ENCODE peak calls at places on chromosomes 2 and 18, in four cellular contexts. G, I, F and Y are unnamed samples.

GRCh38 chr2:46023165-46023854 is 273.9 kb upstream of the EPAS1 start:
- DNase-seq in G (no peak), I (no peak), F (no peak), Y (no peak)

GRCh38 chr2:207113403-207113802 is 52.3 kb downstream of the KLF7 start:
- DNase-seq in G (no peak), I (no peak), F (no peak), Y (no peak)

GRCh38 chr18:62612246-62612645 is 89.4 kb downstream of the ZCCHC2 start:
- DNase-seq in G (no peak), I (no peak), F (no peak), Y (no peak)

GRCh38 chr2:202278036-202278760 is 12.6 kb downstream of the NOP58 start:
- DNase-seq in G (no peak), I (peak), F (no peak), Y (no peak)

GRCh38 chr2:240018071-240018750 is 6.9 kb downstream of the NDUFA10 start:
- DNase-seq in G (no peak), I (no peak), F (no peak), Y (no peak)

GRCh38 chr2:183148967-183149366 is 24.7 kb downstream of the NUP35 start:
- DNase-seq in G (no peak), I (no peak), F (no peak), Y (peak)

GRCh38 chr2:235191933-235192332 is 240.1 kb downstream of the SH3BP4 start:
- DNase-seq in G (no peak), I (no peak), F (no peak), Y (no peak)

GRCh38 chr18:11548367-11548766 is 61.0 kb upstream of the SLC35G4 start:
- DNase-seq in G (no peak), I (no peak), F (no peak), Y (no peak)

GRCh38 chr2:234863043-234863934 is 88.5 kb upstream of the SH3BP4 start:
- DNase-seq in G (no peak), I (no peak), F (peak), Y (no peak)

GRCh38 chr2:28991021-28991420 is 9.9 kb downstream of the TOGARAM2 start:
- DNase-seq in G (no peak), I (peak), F (no peak), Y (no peak)

GRCh38 chr2:162917626-162918025 is 79.1 kb upstream of the KCNH7 start:
- DNase-seq in G (no peak), I (no peak), F (no peak), Y (no peak)

GRCh38 chr2:46666044-46666662 is 186.8 kb downstream of the TMEM247 start:
- DNase-seq in G (no peak), I (no peak), F (no peak), Y (no peak)

GRCh38 chr2:86686905-86687304 is 33.2 kb upstream of the RMND5A start:
- DNase-seq in G (no peak), I (no peak), F (no peak), Y (no peak)

GRCh38 chr18:62715829-62716678 is 713 bp downstream of the PHLPP1 start:
- DNase-seq in G (peak), I (no peak), F (peak), Y (no peak)

GRCh38 chr2:68234405-68234804 is 17.9 kb downstream of the PPP3R1 start:
- DNase-seq in G (no peak), I (no peak), F (no peak), Y (no peak)

GRCh38 chr18:48152549-48152948 is 222.1 kb upstream of the SMAD2 start:
- DNase-seq in G (no peak), I (peak), F (no peak), Y (no peak)

GRCh38 chr2:215447673-215448081 is 11.8 kb upstream of the FN1 start:
- DNase-seq in G (no peak), I (no peak), F (no peak), Y (no peak)

GRCh38 chr2:64731306-64731654 is 77.6 kb upstream of the SERTAD2 start:
- DNase-seq in G (no peak), I (no peak), F (no peak), Y (no peak)

GRCh38 chr2:5164806-5165525 is 527.2 kb upstream of the SOX11 start:
- DNase-seq in G (no peak), I (no peak), F (no peak), Y (peak)

GRCh38 chr18:23563377-23564043 is 22.8 kb downstream of the NPC1 start:
- DNase-seq in G (no peak), I (no peak), F (no peak), Y (no peak)

GRCh38 chr2:74819702-74820101 is 14.2 kb upstream of the HK2 start:
- DNase-seq in G (no peak), I (no peak), F (no peak), Y (no peak)

GRCh38 chr2:53970095-53970897 is 497 bp downstream of the PSME4 start:
- DNase-seq in G (peak), I (no peak), F (peak), Y (no peak)

GRCh38 chr18:45503988-45504387 is 111.3 kb upstream of the SLC14A2 start:
- DNase-seq in G (no peak), I (no peak), F (no peak), Y (no peak)

DNA sequence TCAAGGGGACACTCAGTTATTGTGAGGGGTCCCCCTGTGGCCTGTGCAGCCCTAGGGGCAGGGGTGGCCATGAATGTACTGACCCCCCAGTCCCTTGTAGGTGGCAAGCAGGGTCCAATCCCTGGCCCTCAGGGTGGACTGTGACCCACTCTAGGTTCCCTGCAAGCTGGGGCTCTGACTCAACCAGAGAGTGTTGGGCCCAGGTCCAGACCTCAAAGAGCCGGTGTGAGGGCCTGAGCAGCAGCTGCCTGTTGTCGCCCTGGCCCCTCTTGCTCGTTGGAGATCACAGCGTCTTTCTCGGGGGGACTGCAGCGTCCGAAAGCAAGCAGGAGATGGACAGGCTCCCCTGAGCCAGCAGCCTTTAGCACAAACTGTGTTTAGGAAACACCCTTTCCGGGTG is 66.8 kb upstream of the ATG16L1 start:
- DNase-seq in G (no peak), I (no peak), F (no peak), Y (no peak)
- H3K4me3 ChIP-seq in G (no peak), I (no peak), F (no peak), Y (no peak)

GRCh38 chr18:49862656-49863385 is 49.5 kb upstream of the ACAA2 start:
- DNase-seq in G (no peak), I (no peak), F (no peak), Y (no peak)

GRCh38 chr18:49865401-49865800 is 52.1 kb upstream of the ACAA2 start:
- DNase-seq in G (no peak), I (no peak), F (no peak), Y (no peak)

GRCh38 chr18:49861659-49862058 is 48.3 kb upstream of the ACAA2 start:
- DNase-seq in G (no peak), I (no peak), F (no peak), Y (no peak)

GRCh38 chr18:49866680-49867079 is 53.3 kb upstream of the ACAA2 start:
- DNase-seq in G (no peak), I (no peak), F (no peak), Y (no peak)

GRCh38 chr18:49863769-49864615 is 50.7 kb upstream of the ACAA2 start:
- DNase-seq in G (no peak), I (no peak), F (no peak), Y (no peak)
- H3K4me3 ChIP-seq in G (no peak), I (no peak), F (no peak), Y (no peak)

DNA sequence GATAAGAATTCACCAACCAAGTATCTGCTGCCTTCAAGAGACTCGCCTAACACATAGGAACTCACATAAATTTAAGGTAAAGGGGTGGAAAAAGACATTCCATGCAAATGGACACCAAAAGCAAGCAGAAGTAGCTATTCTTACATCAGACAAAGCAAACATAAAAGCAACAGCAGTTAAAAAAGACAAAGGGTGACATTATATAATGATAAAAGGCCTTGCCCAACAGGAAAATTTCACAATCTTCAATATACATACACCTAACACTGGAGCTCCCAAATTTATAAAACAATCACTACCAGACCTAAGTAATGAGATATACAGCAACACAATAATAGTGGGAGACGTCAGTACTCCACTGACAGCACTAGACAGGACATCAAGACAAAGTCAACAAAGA is 41.4 kb downstream of the NEMP2 start:
- DNase-seq in G (no peak), I (no peak), F (no peak), Y (no peak)
- H3K4me3 ChIP-seq in G (no peak), I (no peak), F (no peak), Y (no peak)

GRCh38 chr2:237486819-237487448 is at the start of gene MLPH:
- DNase-seq in G (no peak), I (no peak), F (peak), Y (no peak)

GRCh38 chr2:237485304-237485703 is 1.7 kb upstream of the MLPH start:
- DNase-seq in G (no peak), I (no peak), F (peak), Y (no peak)

GRCh38 chr2:237487496-237487895 is 445 bp downstream of the MLPH start:
- DNase-seq in G (no peak), I (no peak), F (no peak), Y (no peak)

GRCh38 chr2:237486334-237486818 is 675 bp upstream of the MLPH start:
- DNase-seq in G (no peak), I (no peak), F (peak), Y (no peak)

GRCh38 chr2:237485844-237486243 is 1.2 kb upstream of the MLPH start:
- DNase-seq in G (no peak), I (no peak), F (peak), Y (no peak)
- H3K4me3 ChIP-seq in G (no peak), I (no peak), F (peak), Y (peak)

GRCh38 chr18:3248670-3249359 is 1.2 kb downstream of the MYL12A start:
- DNase-seq in G (no peak), I (no peak), F (peak), Y (no peak)

GRCh38 chr18:3250237-3251107 is 2.9 kb downstream of the MYL12A start:
- DNase-seq in G (no peak), I (no peak), F (no peak), Y (peak)

GRCh38 chr18:3252843-3253242 is 5.2 kb downstream of the MYL12A start:
- DNase-seq in G (no peak), I (no peak), F (no peak), Y (no peak)

GRCh38 chr18:3251963-3252277 is 4.3 kb downstream of the MYL12A start:
- DNase-seq in G (no peak), I (no peak), F (no peak), Y (no peak)

GRCh38 chr18:3251249-3251962 is 3.8 kb downstream of the MYL12A start:
- DNase-seq in G (no peak), I (no peak), F (no peak), Y (no peak)
- H3K4me3 ChIP-seq in G (peak), I (no peak), F (no peak), Y (no peak)

GRCh38 chr2:168632733-168633132 is 169.7 kb upstream of the NOSTRIN start:
- DNase-seq in G (no peak), I (peak), F (no peak), Y (peak)
- H3K4me3 ChIP-seq in G (no peak), I (no peak), F (no peak), Y (no peak)

GRCh38 chr2:11688222-11689069 is 18.5 kb upstream of the NTSR2 start:
- DNase-seq in G (peak), I (no peak), F (peak), Y (peak)
- H3K4me3 ChIP-seq in G (no peak), I (peak), F (peak), Y (peak)

GRCh38 chr2:55026202-55026601 is 24.0 kb downstream of the RTN4 start:
- DNase-seq in G (no peak), I (no peak), F (no peak), Y (peak)
- H3K4me3 ChIP-seq in G (no peak), I (no peak), F (no peak), Y (no peak)

GRCh38 chr2:228839506-228839905 is 431.6 kb downstream of the PID1 start:
- DNase-seq in G (no peak), I (no peak), F (no peak), Y (no peak)
- H3K4me3 ChIP-seq in G (no peak), I (no peak), F (no peak), Y (no peak)